ENCODE peak calls at places on chromosomes 5 and 9, in ten cellular contexts. W is astrocyte, F is OCI-LY7, T is transverse colon, H is GM12878, R is fibroblast of lung, Z is right lobe of liver, L is heart left ventricle, Q is breast epithelium, X is IMR-90. I is an unnamed sample. For H3K4me1, the result is how much of the 10 kb centered on the place peaks cover.

GRCh38 chr5:167814828-167815227 is 476.6 kb upstream of the WWC1 start:
- DNase-seq in L (no peak), Q (no peak), W (peak), F (no peak), Z (no peak), H (no peak), T (no peak), X (peak), R (peak), I (no peak)

GRCh38 chr9:116417464-116417863 is 263.9 kb downstream of the PAPPA start:
- DNase-seq in Z (no peak), F (no peak), H (no peak), L (no peak), R (no peak), T (no peak), X (no peak), Q (no peak), W (no peak), I (no peak)

GRCh38 chr5:83340511-83340918 is 131.0 kb upstream of the VCAN start:
- DNase-seq in H (no peak), Q (no peak), Z (no peak), T (no peak), F (no peak), L (no peak), W (no peak), R (peak), X (no peak), I (no peak)

GRCh38 chr9:18061332-18061731 is 412.6 kb upstream of the ADAMTSL1 start:
- DNase-seq in X (no peak), W (no peak), F (no peak), L (no peak), R (no peak), Z (no peak), T (no peak), H (no peak), Q (no peak), I (no peak)

GRCh38 chr9:109745335-109746283 is 34.4 kb upstream of the PALM2AKAP2 start:
- DNase-seq in F (no peak), X (peak), R (peak), Q (no peak), H (no peak), Z (peak), L (peak), W (peak), T (peak), I (no peak)

GRCh38 chr5:127851964-127852363 is 148.8 kb downstream of the CCDC192 start:
- DNase-seq in Q (no peak), R (no peak), X (no peak), T (no peak), F (no peak), L (no peak), Z (no peak), H (no peak), W (no peak), I (no peak)

GRCh38 chr5:127333463-127333862 is 42.9 kb downstream of the MEGF10 start:
- DNase-seq in X (no peak), L (no peak), R (no peak), W (no peak), F (no peak), Z (no peak), H (no peak), T (no peak), Q (no peak), I (no peak)

GRCh38 chr5:147290261-147290660 is 55.4 kb downstream of the STK32A start:
- DNase-seq in L (no peak), W (no peak), X (no peak), H (no peak), F (no peak), Z (no peak), T (no peak), Q (no peak), R (no peak), I (no peak)

GRCh38 chr9:14467675-14468374 is 153.9 kb upstream of the NFIB start:
- DNase-seq in R (no peak), W (no peak), T (no peak), X (no peak), H (no peak), F (no peak), Q (no peak), L (no peak), Z (no peak), I (no peak)

GRCh38 chr9:138023394-138024124 is 146.0 kb downstream of the CACNA1B start:
- DNase-seq in Z (no peak), W (no peak), R (no peak), Q (peak), F (no peak), T (no peak), L (peak), H (no peak), X (no peak), I (no peak)

GRCh38 chr5:10467281-10468198 is 25.9 kb downstream of the ROPN1L start:
- DNase-seq in L (no peak), X (peak), Z (no peak), H (no peak), R (peak), Q (no peak), W (peak), F (no peak), T (no peak), I (no peak)

GRCh38 chr9:35657327-35658143 is at the start of gene RMRP:
- DNase-seq in R (peak), L (peak), T (peak), F (peak), H (peak), Z (peak), Q (peak), W (peak), X (peak), I (peak)
- TF ChIP-seq CTCF in R (peak), L (peak), T (peak), F (peak), H (no peak), Z (peak), Q (peak), W (no peak), X (peak), I (peak)

GRCh38 chr5:179798144-179798770 is 4.5 kb downstream of the LTC4S start:
- DNase-seq in T (no peak), Z (no peak), L (peak), W (no peak), H (no peak), X (no peak), F (no peak), R (no peak), Q (no peak), I (no peak)
- H3K4me1 ChIP-seq in T (half or more), Z (under half), L (under half), W (under half), H (under half), X (under half), F (under half), R (under half), Q (under half), I (under half)

GRCh38 chr9:95966303-95966702 is 90.8 kb downstream of the ERCC6L2 start:
- DNase-seq in L (no peak), Z (no peak), Q (no peak), R (peak), H (no peak), F (no peak), T (no peak), X (no peak), W (no peak), I (no peak)

GRCh38 chr9:95971815-95972214 is 96.3 kb downstream of the ERCC6L2 start:
- DNase-seq in R (no peak), F (no peak), H (no peak), L (no peak), Z (no peak), X (no peak), Q (no peak), T (no peak), W (no peak), I (no peak)

GRCh38 chr9:95974389-95974788 is 98.9 kb downstream of the ERCC6L2 start:
- DNase-seq in L (no peak), Q (no peak), R (no peak), T (no peak), Z (no peak), F (no peak), W (no peak), X (no peak), H (no peak), I (no peak)

DNA sequence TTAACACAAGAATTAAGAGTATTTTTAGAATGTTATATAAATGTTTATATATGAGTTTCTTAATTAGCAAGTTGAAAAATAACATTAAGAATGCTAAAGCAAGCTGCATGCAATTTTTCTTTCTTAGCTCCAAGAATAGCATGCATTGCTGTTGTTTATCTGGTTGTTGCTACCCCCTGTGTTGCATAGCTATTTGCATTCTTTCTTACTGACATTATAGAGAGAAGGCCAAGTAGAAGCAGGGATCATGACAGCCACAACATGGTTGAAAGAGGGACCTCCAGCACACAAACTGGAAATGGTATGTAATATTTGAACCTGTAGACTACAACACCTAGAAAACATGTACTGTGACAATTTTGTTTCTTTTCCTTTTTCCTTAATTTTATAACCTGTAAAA is 94.9 kb downstream of the ERCC6L2 start:
- DNase-seq in X (no peak), H (no peak), L (no peak), F (no peak), Q (no peak), W (no peak), T (no peak), Z (no peak), R (no peak), I (no peak)
- TF ChIP-seq CTCF in X (no peak), H (no peak), L (no peak), F (no peak), Q (no peak), W (no peak), T (no peak), Z (no peak), R (no peak), I (no peak)

DNA sequence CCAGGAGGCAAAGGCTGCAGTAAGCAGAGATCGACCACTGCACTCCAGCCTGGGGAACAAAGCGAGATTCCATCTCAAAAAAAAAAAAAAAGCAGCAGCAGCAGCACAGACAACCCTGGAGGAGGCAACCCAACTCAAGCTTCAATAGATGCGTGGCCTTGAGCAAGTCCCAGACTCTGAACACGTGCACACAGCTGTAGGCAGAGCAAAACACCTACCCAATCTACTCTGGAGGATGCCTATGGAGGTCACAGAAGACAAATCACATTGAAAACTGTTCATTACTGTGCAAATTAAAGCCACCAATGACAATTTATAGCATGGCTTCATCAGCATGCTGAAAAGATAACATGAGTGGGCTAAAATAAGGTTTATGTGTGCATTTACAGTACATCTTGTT is 7.2 kb downstream of the TLE1 start:
- DNase-seq in Q (no peak), R (no peak), L (no peak), H (no peak), F (no peak), W (no peak), X (no peak), T (no peak), Z (no peak), I (no peak)
- H3K4me1 ChIP-seq in Q (under half), R (under half), L (under half), H (under half), F (under half), W (under half), X (under half), T (half or more), Z (under half), I (under half)

DNA sequence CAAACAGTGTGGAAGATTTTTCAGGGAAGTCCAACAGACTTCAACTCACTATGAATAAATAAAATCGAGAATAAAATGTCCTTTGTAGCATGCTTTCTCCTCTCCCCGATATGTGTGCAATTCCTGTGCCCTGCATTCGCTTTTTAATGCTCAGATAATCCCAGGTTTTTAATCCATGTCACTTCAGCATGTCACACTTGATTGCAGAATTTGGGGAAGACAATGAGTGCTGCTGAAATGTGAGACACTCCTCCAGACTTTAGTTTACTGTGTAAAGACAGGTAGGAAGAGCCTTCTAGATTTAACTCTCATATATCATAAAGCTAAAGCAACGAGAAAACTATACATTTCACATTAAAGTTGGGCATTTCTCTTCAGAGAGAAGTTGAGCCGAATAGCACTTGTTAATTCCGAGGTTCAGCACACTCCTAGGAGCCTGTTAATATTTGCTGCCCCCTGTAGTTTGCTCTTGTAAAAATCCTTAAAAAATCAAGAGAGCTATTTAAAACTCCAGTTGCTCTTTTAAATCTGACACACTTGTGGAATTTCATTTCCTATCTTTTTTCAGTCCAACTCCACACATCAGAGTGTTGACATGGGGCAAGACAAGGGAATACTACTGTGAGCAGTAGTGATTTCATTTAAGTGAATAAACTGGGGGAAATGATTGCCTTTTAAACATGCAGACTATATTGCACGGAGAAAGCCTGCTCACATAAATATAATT is 1096.1 kb upstream of the DMAC1 start:
- DNase-seq in F (peak), Q (no peak), R (peak), Z (no peak), L (no peak), H (no peak), X (peak), W (peak), T (no peak), I (no peak)
- TF ChIP-seq CTCF in F (peak), Q (peak), R (peak), Z (peak), L (peak), H (peak), X (peak), W (peak), T (peak), I (no peak)

GRCh38 chr5:56313596-56313995 is 80.5 kb upstream of the ANKRD55 start:
- DNase-seq in W (no peak), H (no peak), Q (no peak), R (no peak), Z (no peak), T (no peak), X (no peak), F (no peak), L (no peak), I (no peak)

GRCh38 chr5:56314536-56314935 is 81.4 kb upstream of the ANKRD55 start:
- DNase-seq in F (peak), W (no peak), Z (no peak), T (no peak), L (peak), H (no peak), Q (no peak), R (peak), X (no peak), I (no peak)

GRCh38 chr5:56311306-56311904 is 78.3 kb upstream of the ANKRD55 start:
- DNase-seq in Q (no peak), Z (no peak), T (no peak), X (no peak), F (no peak), L (no peak), R (no peak), H (no peak), W (no peak), I (no peak)

GRCh38 chr5:56310711-56311204 is 77.6 kb upstream of the ANKRD55 start:
- DNase-seq in W (peak), F (no peak), Z (no peak), L (no peak), H (no peak), R (peak), X (peak), Q (no peak), T (no peak), I (no peak)

GRCh38 chr5:56313004-56313531 is 79.9 kb upstream of the ANKRD55 start:
- DNase-seq in H (no peak), Q (no peak), F (no peak), R (no peak), T (no peak), Z (no peak), L (no peak), W (no peak), X (no peak), I (no peak)
- H3K4me1 ChIP-seq in H (under half), Q (under half), F (under half), R (under half), T (under half), Z (under half), L (under half), W (under half), X (under half), I (under half)

DNA sequence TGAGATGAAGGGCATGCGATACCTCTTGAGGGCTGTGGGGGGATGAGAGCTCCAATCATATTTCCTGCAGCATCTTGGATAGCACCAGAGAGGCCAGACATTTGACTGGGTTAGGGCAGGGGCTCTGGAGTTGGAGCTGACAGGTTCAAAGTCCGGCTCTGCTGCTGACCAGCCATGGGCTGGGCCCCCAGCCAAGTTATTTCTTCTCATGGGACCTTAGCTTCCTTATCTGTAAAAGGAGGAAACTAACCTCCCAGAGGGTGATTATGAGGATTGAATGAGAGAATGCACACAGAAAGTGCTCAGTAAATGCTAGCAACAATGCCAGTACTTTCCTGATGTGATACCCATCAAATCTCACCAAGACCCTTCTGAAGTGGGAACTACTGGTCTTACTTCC is 65.2 kb upstream of the SLC25A51 start:
- DNase-seq in W (peak), H (no peak), L (peak), Q (no peak), R (no peak), T (peak), F (no peak), X (peak), Z (peak), I (peak)
- TF ChIP-seq CTCF in W (no peak), H (no peak), L (no peak), Q (no peak), R (no peak), T (no peak), F (no peak), X (no peak), Z (no peak), I (no peak)

I was measured in mucosa of descending colon.